ENCODE peak calls at places on chromosomes 3 and 15, in five cellular contexts. One of them, this sample, is unnamed.

GRCh38 chr15:74133703-74134386 is 3.5 kb downstream of the ISLR2 start:
- DNase-seq in skeletal muscle cell: no peak
- DNase-seq in sigmoid colon: no peak
- DNase-seq in GM12878: no peak
- DNase-seq in stimulated activated CD8-positive, alpha-beta memory T cell treated with anti-CD3 and anti-CD28 coated beads, Interleukin-15, amount 100 ng/mL, for 24 hours: no peak
- DNase-seq in this sample: no peak

GRCh38 chr3:106609666-106610301 is 741.0 kb upstream of the CBLB start:
- DNase-seq in skeletal muscle cell: peak
- DNase-seq in sigmoid colon: peak
- DNase-seq in GM12878: peak
- DNase-seq in stimulated activated CD8-positive, alpha-beta memory T cell treated with anti-CD3 and anti-CD28 coated beads, Interleukin-15, amount 100 ng/mL, for 24 hours: no peak
- DNase-seq in this sample: peak

GRCh38 chr15:58779554-58779953 is 8.5 kb downstream of the MINDY2 start:
- DNase-seq in skeletal muscle cell: no peak
- DNase-seq in sigmoid colon: no peak
- DNase-seq in GM12878: no peak
- DNase-seq in stimulated activated CD8-positive, alpha-beta memory T cell treated with anti-CD3 and anti-CD28 coated beads, Interleukin-15, amount 100 ng/mL, for 24 hours: no peak
- DNase-seq in this sample: no peak

GRCh38 chr3:81789686-81790085 is 28.2 kb upstream of the GBE1 start:
- DNase-seq in skeletal muscle cell: no peak
- DNase-seq in sigmoid colon: no peak
- DNase-seq in GM12878: no peak
- DNase-seq in stimulated activated CD8-positive, alpha-beta memory T cell treated with anti-CD3 and anti-CD28 coated beads, Interleukin-15, amount 100 ng/mL, for 24 hours: no peak
- DNase-seq in this sample: no peak

GRCh38 chr3:100256724-100257123 is 4.1 kb upstream of the TBC1D23 start:
- DNase-seq in skeletal muscle cell: no peak
- DNase-seq in sigmoid colon: no peak
- DNase-seq in GM12878: no peak
- DNase-seq in stimulated activated CD8-positive, alpha-beta memory T cell treated with anti-CD3 and anti-CD28 coated beads, Interleukin-15, amount 100 ng/mL, for 24 hours: no peak
- DNase-seq in this sample: peak

GRCh38 chr3:133828576-133829309 is 23.1 kb downstream of the SRPRB start:
- DNase-seq in skeletal muscle cell: no peak
- DNase-seq in sigmoid colon: no peak
- DNase-seq in GM12878: no peak
- DNase-seq in stimulated activated CD8-positive, alpha-beta memory T cell treated with anti-CD3 and anti-CD28 coated beads, Interleukin-15, amount 100 ng/mL, for 24 hours: no peak
- DNase-seq in this sample: no peak

GRCh38 chr15:25798207-25798931 is 64.8 kb downstream of the ATP10A start:
- DNase-seq in skeletal muscle cell: no peak
- DNase-seq in sigmoid colon: no peak
- DNase-seq in GM12878: no peak
- DNase-seq in stimulated activated CD8-positive, alpha-beta memory T cell treated with anti-CD3 and anti-CD28 coated beads, Interleukin-15, amount 100 ng/mL, for 24 hours: no peak
- DNase-seq in this sample: no peak

GRCh38 chr3:186425788-186426730 is 64.0 kb upstream of the DGKG start:
- DNase-seq in skeletal muscle cell: peak
- DNase-seq in sigmoid colon: no peak
- DNase-seq in GM12878: no peak
- DNase-seq in stimulated activated CD8-positive, alpha-beta memory T cell treated with anti-CD3 and anti-CD28 coated beads, Interleukin-15, amount 100 ng/mL, for 24 hours: no peak
- DNase-seq in this sample: no peak

GRCh38 chr3:9915252-9916141 is 1.4 kb upstream of the IL17RC start:
- DNase-seq in skeletal muscle cell: no peak
- DNase-seq in sigmoid colon: peak
- DNase-seq in GM12878: no peak
- DNase-seq in stimulated activated CD8-positive, alpha-beta memory T cell treated with anti-CD3 and anti-CD28 coated beads, Interleukin-15, amount 100 ng/mL, for 24 hours: no peak
- DNase-seq in this sample: no peak

GRCh38 chr3:11632564-11632963 is 11.2 kb downstream of the VGLL4 start:
- DNase-seq in skeletal muscle cell: no peak
- DNase-seq in sigmoid colon: no peak
- DNase-seq in GM12878: no peak
- DNase-seq in stimulated activated CD8-positive, alpha-beta memory T cell treated with anti-CD3 and anti-CD28 coated beads, Interleukin-15, amount 100 ng/mL, for 24 hours: no peak
- DNase-seq in this sample: no peak

GRCh38 chr15:84915011-84915958 is 30.8 kb downstream of the SLC28A1 start:
- DNase-seq in skeletal muscle cell: peak
- DNase-seq in sigmoid colon: peak
- DNase-seq in GM12878: peak
- DNase-seq in stimulated activated CD8-positive, alpha-beta memory T cell treated with anti-CD3 and anti-CD28 coated beads, Interleukin-15, amount 100 ng/mL, for 24 hours: no peak
- DNase-seq in this sample: no peak

GRCh38 chr3:99659965-99660364 is 21.6 kb downstream of the COL8A1 start:
- DNase-seq in skeletal muscle cell: peak
- DNase-seq in sigmoid colon: no peak
- DNase-seq in GM12878: no peak
- DNase-seq in stimulated activated CD8-positive, alpha-beta memory T cell treated with anti-CD3 and anti-CD28 coated beads, Interleukin-15, amount 100 ng/mL, for 24 hours: no peak
- DNase-seq in this sample: no peak

GRCh38 chr3:83195243-83195642 is 1433.8 kb upstream of the GBE1 start:
- DNase-seq in skeletal muscle cell: no peak
- DNase-seq in sigmoid colon: no peak
- DNase-seq in GM12878: no peak
- DNase-seq in stimulated activated CD8-positive, alpha-beta memory T cell treated with anti-CD3 and anti-CD28 coated beads, Interleukin-15, amount 100 ng/mL, for 24 hours: no peak
- DNase-seq in this sample: no peak

GRCh38 chr15:46277994-46278885 is 643.4 kb downstream of the SQOR start:
- DNase-seq in skeletal muscle cell: no peak
- DNase-seq in sigmoid colon: no peak
- DNase-seq in GM12878: no peak
- DNase-seq in stimulated activated CD8-positive, alpha-beta memory T cell treated with anti-CD3 and anti-CD28 coated beads, Interleukin-15, amount 100 ng/mL, for 24 hours: no peak
- DNase-seq in this sample: peak

GRCh38 chr3:134476977-134477376 is 8.8 kb downstream of the ANAPC13 start:
- DNase-seq in skeletal muscle cell: no peak
- DNase-seq in sigmoid colon: no peak
- DNase-seq in GM12878: no peak
- DNase-seq in stimulated activated CD8-positive, alpha-beta memory T cell treated with anti-CD3 and anti-CD28 coated beads, Interleukin-15, amount 100 ng/mL, for 24 hours: no peak
- DNase-seq in this sample: no peak

GRCh38 chr3:196287066-196287404 is 491 bp downstream of the PCYT1A start:
- DNase-seq in skeletal muscle cell: no peak
- DNase-seq in sigmoid colon: peak
- DNase-seq in GM12878: no peak
- DNase-seq in stimulated activated CD8-positive, alpha-beta memory T cell treated with anti-CD3 and anti-CD28 coated beads, Interleukin-15, amount 100 ng/mL, for 24 hours: no peak
- DNase-seq in this sample: no peak

GRCh38 chr15:55897560-55898336 is 95.7 kb downstream of the NEDD4 start:
- DNase-seq in skeletal muscle cell: no peak
- DNase-seq in sigmoid colon: no peak
- DNase-seq in GM12878: no peak
- DNase-seq in stimulated activated CD8-positive, alpha-beta memory T cell treated with anti-CD3 and anti-CD28 coated beads, Interleukin-15, amount 100 ng/mL, for 24 hours: no peak
- DNase-seq in this sample: no peak

GRCh38 chr3:118337649-118338048 is 697.0 kb downstream of the IGSF11 start:
- DNase-seq in skeletal muscle cell: no peak
- DNase-seq in sigmoid colon: no peak
- DNase-seq in GM12878: no peak
- DNase-seq in stimulated activated CD8-positive, alpha-beta memory T cell treated with anti-CD3 and anti-CD28 coated beads, Interleukin-15, amount 100 ng/mL, for 24 hours: no peak
- DNase-seq in this sample: no peak

GRCh38 chr3:131530843-131531242 is 28.1 kb upstream of the MRPL3 start:
- DNase-seq in skeletal muscle cell: no peak
- DNase-seq in sigmoid colon: no peak
- DNase-seq in GM12878: no peak
- DNase-seq in stimulated activated CD8-positive, alpha-beta memory T cell treated with anti-CD3 and anti-CD28 coated beads, Interleukin-15, amount 100 ng/mL, for 24 hours: no peak
- DNase-seq in this sample: no peak

GRCh38 chr3:153614131-153614530 is 452.1 kb downstream of the RAP2B start:
- DNase-seq in skeletal muscle cell: no peak
- DNase-seq in sigmoid colon: no peak
- DNase-seq in GM12878: no peak
- DNase-seq in stimulated activated CD8-positive, alpha-beta memory T cell treated with anti-CD3 and anti-CD28 coated beads, Interleukin-15, amount 100 ng/mL, for 24 hours: no peak
- DNase-seq in this sample: no peak

GRCh38 chr3:184379375-184380209 is at the start of gene CHRD:
- DNase-seq in skeletal muscle cell: no peak
- DNase-seq in sigmoid colon: peak
- DNase-seq in GM12878: no peak
- DNase-seq in stimulated activated CD8-positive, alpha-beta memory T cell treated with anti-CD3 and anti-CD28 coated beads, Interleukin-15, amount 100 ng/mL, for 24 hours: no peak
- DNase-seq in this sample: no peak

GRCh38 chr15:60982249-60982932 is 246.7 kb downstream of the RORA start:
- DNase-seq in skeletal muscle cell: no peak
- DNase-seq in sigmoid colon: no peak
- DNase-seq in GM12878: no peak
- DNase-seq in stimulated activated CD8-positive, alpha-beta memory T cell treated with anti-CD3 and anti-CD28 coated beads, Interleukin-15, amount 100 ng/mL, for 24 hours: no peak
- DNase-seq in this sample: no peak

GRCh38 chr3:134795776-134796312 is 784 bp downstream of the EPHB1 start:
- DNase-seq in skeletal muscle cell: no peak
- DNase-seq in sigmoid colon: peak
- DNase-seq in GM12878: no peak
- DNase-seq in stimulated activated CD8-positive, alpha-beta memory T cell treated with anti-CD3 and anti-CD28 coated beads, Interleukin-15, amount 100 ng/mL, for 24 hours: no peak
- DNase-seq in this sample: peak

This sample was measured in NCI-H1930.